ENCODE peak calls at places on chromosomes 6 and 20, in seven cellular contexts. W is HepG2, I is H1, T is GM12878, B is WTC11, E is HEK293T, V is K562. C is an unnamed sample.

GRCh38 chr6:42745083-42745637 is 743 bp downstream of the TBCC start:
- DNase-seq in W (peak), I (no peak), T (no peak), B (peak), E (peak), V (peak), C (no peak)

GRCh38 chr6:41528409-41528963 is 17.7 kb upstream of the FOXP4 start:
- DNase-seq in W (no peak), I (no peak), T (no peak), B (no peak), E (no peak), V (no peak), C (no peak)

GRCh38 chr6:121590438-121590837 is 155.0 kb downstream of the GJA1 start:
- DNase-seq in W (no peak), I (no peak), T (no peak), B (no peak), E (no peak), V (no peak), C (no peak)

GRCh38 chr20:20580139-20580538 is 132.3 kb downstream of the RALGAPA2 start:
- DNase-seq in W (no peak), I (no peak), T (no peak), B (no peak), E (no peak), V (no peak), C (no peak)

GRCh38 chr20:51481311-51481997 is 61.1 kb downstream of the NFATC2 start:
- DNase-seq in W (no peak), I (no peak), T (no peak), B (no peak), E (no peak), V (no peak), C (no peak)

GRCh38 chr6:51184046-51184445 is 365.4 kb downstream of the TFAP2B start:
- DNase-seq in W (no peak), I (no peak), T (no peak), B (no peak), E (no peak), V (no peak), C (no peak)

GRCh38 chr6:41505084-41506049 is 40.8 kb upstream of the FOXP4 start:
- DNase-seq in W (no peak), I (no peak), T (no peak), B (peak), E (no peak), V (peak), C (no peak)

GRCh38 chr20:56788671-56789610 is 159.8 kb downstream of the TFAP2C start:
- DNase-seq in W (no peak), I (no peak), T (no peak), B (no peak), E (no peak), V (no peak), C (no peak)

GRCh38 chr6:79718509-79719247 is 87.5 kb downstream of the SH3BGRL2 start:
- DNase-seq in W (no peak), I (no peak), T (no peak), B (no peak), E (no peak), V (no peak), C (no peak)

GRCh38 chr6:128172752-128173151 is 271.9 kb upstream of the THEMIS start:
- DNase-seq in W (no peak), I (no peak), T (no peak), B (no peak), E (no peak), V (no peak), C (no peak)

GRCh38 chr20:44395183-44395962 is 39.9 kb downstream of the HNF4A start:
- DNase-seq in W (peak), I (no peak), T (no peak), B (no peak), E (no peak), V (no peak), C (no peak)

GRCh38 chr20:22619272-22619671 is 34.9 kb upstream of the FOXA2 start:
- DNase-seq in W (peak), I (no peak), T (no peak), B (no peak), E (no peak), V (no peak), C (no peak)

GRCh38 chr20:36506253-36506652 is 35.1 kb upstream of the MYL9 start:
- DNase-seq in W (peak), I (no peak), T (no peak), B (no peak), E (peak), V (peak), C (no peak)

GRCh38 chr6:130426078-130426726 is 60.4 kb downstream of the TMEM200A start:
- DNase-seq in W (no peak), I (no peak), T (no peak), B (no peak), E (no peak), V (no peak), C (peak)

GRCh38 chr6:31010393-31011060 is at the start of gene MUC22:
- DNase-seq in W (no peak), I (no peak), T (no peak), B (no peak), E (no peak), V (no peak), C (no peak)

GRCh38 chr6:35054743-35055130 is 86.4 kb downstream of the TCP11 start:
- DNase-seq in W (no peak), I (no peak), T (no peak), B (no peak), E (no peak), V (no peak), C (no peak)

GRCh38 chr6:104161960-104162669 is 697.6 kb downstream of the HACE1 start:
- DNase-seq in W (no peak), I (no peak), T (no peak), B (no peak), E (no peak), V (no peak), C (peak)

GRCh38 chr6:28597217-28597835 is 71.6 kb downstream of the GPX5 start:
- DNase-seq in W (peak), I (no peak), T (no peak), B (peak), E (peak), V (no peak), C (peak)

GRCh38 chr6:32087574-32088486 is 21.3 kb downstream of the TNXB start:
- DNase-seq in W (peak), I (peak), T (no peak), B (peak), E (peak), V (peak), C (peak)

GRCh38 chr6:108175592-108176279 is 9.9 kb downstream of the NR2E1 start:
- DNase-seq in W (no peak), I (no peak), T (no peak), B (peak), E (no peak), V (no peak), C (no peak)

GRCh38 chr20:19699132-19699971 is 58.7 kb upstream of the RIN2 start:
- DNase-seq in W (no peak), I (no peak), T (no peak), B (no peak), E (no peak), V (no peak), C (peak)

GRCh38 chr6:119349341-119350201 is at the start of gene MAN1A1:
- DNase-seq in W (peak), I (peak), T (no peak), B (peak), E (peak), V (peak), C (peak)

GRCh38 chr6:140388141-140388802 is 1013.8 kb upstream of the CITED2 start:
- DNase-seq in W (peak), I (no peak), T (no peak), B (no peak), E (no peak), V (no peak), C (no peak)

GRCh38 chr20:5549200-5549599 is 201.0 kb upstream of the SHLD1 start:
- DNase-seq in W (no peak), I (no peak), T (no peak), B (no peak), E (no peak), V (peak), C (no peak)

GRCh38 chr6:107275330-107275865 is 160.1 kb upstream of the BEND3 start:
- DNase-seq in W (no peak), I (no peak), T (no peak), B (no peak), E (no peak), V (peak), C (no peak)

GRCh38 chr6:132072831-132073230 is 121.7 kb upstream of the CCN2 start:
- DNase-seq in W (no peak), I (no peak), T (no peak), B (no peak), E (no peak), V (no peak), C (no peak)

GRCh38 chr6:158324136-158324535 is 11.9 kb downstream of the TULP4 start:
- DNase-seq in W (no peak), I (no peak), T (no peak), B (no peak), E (no peak), V (no peak), C (no peak)

GRCh38 chr20:3786126-3786484 is 435 bp downstream of the CENPB start:
- DNase-seq in W (no peak), I (no peak), T (no peak), B (peak), E (peak), V (no peak), C (no peak)

GRCh38 chr6:15329154-15329781 is 83.4 kb downstream of the JARID2 start:
- DNase-seq in W (no peak), I (no peak), T (no peak), B (no peak), E (no peak), V (no peak), C (no peak)

GRCh38 chr6:55014321-55015088 is 159.8 kb upstream of the HCRTR2 start:
- DNase-seq in W (no peak), I (no peak), T (no peak), B (no peak), E (no peak), V (no peak), C (no peak)

GRCh38 chr20:57399587-57400261 is 8.5 kb downstream of the RBM38 start:
- DNase-seq in W (no peak), I (no peak), T (peak), B (no peak), E (no peak), V (no peak), C (no peak)

GRCh38 chr20:19806806-19807691 is 49.0 kb downstream of the RIN2 start:
- DNase-seq in W (no peak), I (no peak), T (no peak), B (no peak), E (no peak), V (no peak), C (no peak)

GRCh38 chr20:14553774-14554524 is 216.5 kb upstream of the FLRT3 start:
- DNase-seq in W (no peak), I (no peak), T (no peak), B (no peak), E (no peak), V (no peak), C (no peak)
- TF ChIP-seq SP1 in W (no peak), I (no peak), T (no peak), B (no peak), E (no peak), V (no peak), C (no peak)

DNA sequence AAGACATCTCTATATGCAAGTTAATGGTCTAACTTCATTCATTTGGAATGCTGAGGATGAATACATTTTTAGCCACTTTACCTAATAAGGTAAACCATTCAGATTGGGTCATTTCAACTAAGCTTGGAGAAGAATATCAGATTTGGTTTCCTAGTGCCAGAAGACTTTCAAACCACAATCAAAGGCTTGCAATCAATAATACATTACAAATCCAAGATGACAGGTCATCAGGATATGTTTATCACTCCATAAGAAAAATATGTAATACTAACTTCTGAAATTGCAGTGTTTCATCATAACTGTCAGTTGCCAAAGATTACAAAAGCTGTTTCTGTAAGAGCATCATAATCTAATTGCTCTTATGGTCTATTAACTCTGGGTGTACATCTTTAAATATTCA is 654.0 kb downstream of the COL12A1 start:
- DNase-seq in W (no peak), I (no peak), T (no peak), B (no peak), E (no peak), V (no peak), C (no peak)
- TF ChIP-seq SP1 in W (no peak), I (no peak), T (no peak), B (no peak), E (no peak), V (no peak), C (no peak)

GRCh38 chr6:137044366-137045220 is at the start of gene IL20RA:
- DNase-seq in W (no peak), I (no peak), T (no peak), B (peak), E (no peak), V (no peak), C (no peak)
- TF ChIP-seq SP1 in W (no peak), I (no peak), T (no peak), B (no peak), E (no peak), V (no peak), C (no peak)

GRCh38 chr6:20182926-20183521 is 29.2 kb downstream of the MBOAT1 start:
- DNase-seq in W (no peak), I (no peak), T (no peak), B (no peak), E (no peak), V (no peak), C (no peak)
- TF ChIP-seq SP1 in W (no peak), I (no peak), T (no peak), B (no peak), E (no peak), V (no peak), C (peak)

GRCh38 chr6:164106345-164106769 is 691.8 kb downstream of the QKI start:
- DNase-seq in W (peak), I (no peak), T (no peak), B (peak), E (peak), V (peak), C (no peak)
- TF ChIP-seq SP1 in W (no peak), I (no peak), T (no peak), B (no peak), E (no peak), V (no peak), C (no peak)

GRCh38 chr6:83862776-83863471 is 3.4 kb downstream of the CYB5R4 start:
- DNase-seq in W (no peak), I (no peak), T (no peak), B (no peak), E (no peak), V (no peak), C (no peak)

GRCh38 chr6:83870649-83871048 is 11.2 kb downstream of the CYB5R4 start:
- DNase-seq in W (peak), I (no peak), T (no peak), B (no peak), E (no peak), V (no peak), C (no peak)

GRCh38 chr6:83868639-83869038 is 9.2 kb downstream of the CYB5R4 start:
- DNase-seq in W (no peak), I (no peak), T (no peak), B (no peak), E (no peak), V (no peak), C (no peak)

GRCh38 chr6:83867043-83867442 is 7.6 kb downstream of the CYB5R4 start:
- DNase-seq in W (no peak), I (no peak), T (no peak), B (no peak), E (no peak), V (no peak), C (no peak)

DNA sequence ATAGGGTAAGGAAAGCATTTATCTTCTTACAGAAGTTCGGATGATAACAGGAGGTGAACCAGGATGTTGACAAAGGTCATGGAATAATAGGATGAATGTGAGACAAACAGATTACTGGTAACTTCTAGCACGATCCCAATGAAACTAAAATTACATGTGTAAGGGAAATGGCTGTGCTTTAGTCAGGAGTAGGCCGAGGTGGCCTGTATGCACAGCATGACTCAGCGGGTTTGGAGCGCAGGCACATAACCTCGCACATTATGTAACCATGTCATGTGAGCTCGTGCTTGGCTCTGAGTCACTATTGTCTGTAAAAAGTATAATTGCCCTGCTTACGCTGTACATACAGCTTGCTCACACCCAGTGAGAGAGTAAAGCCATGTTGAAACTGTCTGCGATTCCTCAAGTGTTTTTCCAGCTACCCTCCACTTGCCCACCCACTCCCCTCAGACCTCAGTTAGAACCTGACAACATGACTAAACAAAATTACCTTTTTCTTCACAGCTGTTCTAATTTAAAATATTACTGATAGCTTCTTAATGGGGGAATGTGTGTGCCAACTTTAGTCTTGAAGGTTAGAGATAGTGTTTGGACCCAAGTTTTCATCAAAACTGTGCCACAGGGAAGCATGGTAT is 8.2 kb downstream of the CYB5R4 start:
- DNase-seq in W (no peak), I (no peak), T (no peak), B (peak), E (no peak), V (no peak), C (peak)
- TF ChIP-seq SP1 in W (no peak), I (no peak), T (no peak), B (no peak), E (no peak), V (no peak), C (no peak)

DNA sequence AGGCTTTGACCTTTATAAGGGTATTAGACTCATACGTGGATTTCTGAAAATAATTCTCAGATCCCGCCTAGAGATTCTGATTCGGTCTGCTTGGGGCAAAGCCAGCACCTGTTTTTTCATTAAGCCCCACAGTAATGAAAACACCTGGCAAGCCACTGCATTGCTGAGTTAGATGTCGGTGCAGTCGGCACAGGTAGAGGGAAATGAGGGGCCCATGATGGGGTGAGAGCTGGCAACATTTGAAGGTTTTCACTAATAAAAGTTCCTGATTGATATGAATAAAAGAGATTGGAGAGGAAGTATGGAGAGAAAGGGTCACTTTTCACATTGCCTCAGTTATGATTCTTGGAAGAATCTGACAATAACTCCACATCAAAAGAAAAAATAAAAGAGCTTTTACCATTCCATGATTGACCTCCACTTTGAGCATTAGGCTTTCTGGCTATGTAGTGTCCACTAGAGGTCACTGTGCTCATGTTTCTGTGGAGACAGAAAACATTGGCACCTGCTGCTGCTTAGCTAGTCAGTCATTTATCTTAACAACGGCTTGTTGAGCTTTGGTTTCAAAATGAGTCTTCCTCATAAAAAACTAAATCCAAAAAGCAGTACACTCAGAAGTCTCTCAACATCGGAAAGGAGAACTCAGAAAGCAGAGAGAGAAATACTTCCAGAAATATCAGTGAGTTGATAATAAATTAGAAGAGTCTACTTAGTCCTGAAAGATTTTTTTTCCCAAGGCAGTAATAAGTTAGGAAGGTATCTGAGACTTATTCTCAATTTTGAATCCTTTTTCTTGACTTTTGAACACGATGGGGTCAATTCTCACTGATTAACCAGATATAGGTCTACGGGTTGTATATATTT is 53.3 kb upstream of the KLHL31 start:
- DNase-seq in W (peak), I (no peak), T (peak), B (no peak), E (peak), V (peak), C (peak)
- TF ChIP-seq SP1 in W (no peak), I (no peak), T (no peak), B (no peak), E (no peak), V (no peak), C (no peak)

DNA sequence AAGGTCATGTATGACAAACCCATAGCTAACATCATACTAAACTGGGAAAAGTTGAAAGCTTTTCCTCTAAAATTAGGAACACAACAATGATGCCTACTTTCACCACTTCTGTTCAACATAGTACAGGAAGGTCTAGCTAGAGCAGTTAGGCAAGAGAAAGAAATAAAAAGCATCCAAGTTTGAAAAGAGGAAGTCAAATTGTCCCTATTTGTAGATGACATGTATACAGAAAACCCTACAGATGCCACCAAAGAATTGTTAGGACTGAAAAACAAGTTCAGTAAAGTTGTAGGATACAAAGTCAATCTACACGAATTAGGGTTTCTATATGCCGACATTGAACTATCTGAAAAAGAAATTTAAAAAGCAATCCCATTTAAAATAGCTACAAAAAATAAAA is 89.4 kb upstream of the GLP1R start:
- DNase-seq in W (no peak), I (no peak), T (no peak), B (no peak), E (no peak), V (no peak), C (no peak)
- TF ChIP-seq SP1 in W (no peak), I (no peak), T (no peak), B (no peak), E (no peak), V (no peak), C (no peak)

DNA sequence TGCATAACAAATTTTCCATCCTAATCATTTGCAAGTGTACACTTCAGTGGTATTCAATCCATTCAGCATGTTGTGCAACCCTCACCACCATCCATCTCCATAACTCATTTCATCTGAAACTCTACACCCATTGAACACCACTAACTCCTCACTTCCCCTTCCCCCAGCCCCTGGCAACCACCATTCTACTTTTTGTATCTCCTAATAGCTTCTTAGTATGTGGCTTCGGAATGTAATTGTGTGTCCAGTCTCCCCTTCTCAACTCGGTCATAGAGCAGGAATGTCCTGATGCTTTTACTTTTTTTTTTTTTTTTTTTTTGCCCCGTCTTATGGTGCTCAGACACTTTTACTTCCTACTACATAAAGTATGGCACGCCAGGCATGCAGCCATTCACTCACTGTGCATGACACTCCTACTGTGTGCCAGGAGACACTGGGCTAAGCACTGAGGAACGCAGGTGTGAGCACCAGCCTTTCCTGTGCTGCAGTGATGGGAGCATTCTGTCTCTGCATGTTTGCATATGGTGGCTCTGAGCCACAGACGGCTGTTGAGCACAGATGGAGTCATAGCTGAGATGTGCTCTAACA is 15.3 kb downstream of the HCK start:
- DNase-seq in W (no peak), I (no peak), T (no peak), B (no peak), E (no peak), V (no peak), C (no peak)
- TF ChIP-seq SP1 in W (no peak), I (no peak), T (no peak), B (no peak), E (no peak), V (no peak), C (no peak)

C was measured in HCT116.